ENCODE peak calls at places on chromosome 11, in nine cellular contexts. J, S, M, P, O, E, Z, H and Y are unnamed samples.

GRCh38 chr11:134665571-134666268 is 253.7 kb upstream of the B3GAT1 start:
- DNase-seq in M (no peak), J (no peak), S (no peak), P (no peak), H (no peak), O (no peak), E (no peak), Z (no peak), Y (no peak)

GRCh38 chr11:17511571-17511970 is 32.6 kb downstream of the USH1C start:
- DNase-seq in J (no peak), M (no peak), E (no peak), O (no peak), H (no peak), P (no peak), S (no peak), Z (no peak), Y (no peak)

GRCh38 chr11:69497221-69497787 is 15.8 kb downstream of the LINC01488 start:
- DNase-seq in Z (no peak), H (no peak), E (no peak), P (peak; percentile 38), M (no peak), J (peak; percentile 87), S (peak; percentile 97), O (peak; percentile 89), Y (no peak)

GRCh38 chr11:19232910-19233503 is 7.7 kb downstream of the E2F8 start:
- DNase-seq in S (peak; percentile 95), P (peak; percentile 93), M (no peak), E (no peak), H (no peak), J (no peak), O (no peak), Z (no peak), Y (no peak)

GRCh38 chr11:67652965-67653845 is 2.7 kb upstream of the ACY3 start:
- DNase-seq in P (no peak), H (no peak), O (no peak), E (no peak), M (no peak), J (no peak), S (no peak), Z (no peak), Y (no peak)

GRCh38 chr11:35121326-35121865 is 17.6 kb upstream of the CD44 start:
- DNase-seq in M (no peak), E (no peak), Z (no peak), O (no peak), H (no peak), S (no peak), J (no peak), P (no peak), Y (no peak)

GRCh38 chr11:45079943-45080719 is 66.3 kb upstream of the PRDM11 start:
- DNase-seq in E (no peak), H (peak; percentile 46), S (no peak), Z (peak; percentile 68), J (no peak), P (no peak), M (peak; percentile 64), O (no peak), Y (peak; percentile 53)

GRCh38 chr11:126824035-126824607 is 176.4 kb downstream of the KIRREL3 start:
- DNase-seq in E (no peak), M (no peak), S (no peak), O (no peak), J (no peak), Z (no peak), P (no peak), H (no peak), Y (no peak)

GRCh38 chr11:1352696-1353382 is 36.9 kb upstream of the BRSK2 start:
- DNase-seq in E (no peak), O (no peak), S (no peak), M (no peak), Z (no peak), P (no peak), H (no peak), J (no peak), Y (no peak)

GRCh38 chr11:66337103-66337899 is 1.1 kb upstream of the RIN1 start:
- DNase-seq in E (no peak), H (no peak), M (peak; percentile 28), O (no peak), S (no peak), Z (no peak), J (no peak), P (no peak), Y (no peak)

GRCh38 chr11:115665958-115666357 is 161.7 kb upstream of the CADM1 start:
- DNase-seq in Z (no peak), M (no peak), S (no peak), P (no peak), J (no peak), O (no peak), E (no peak), H (no peak), Y (no peak)

GRCh38 chr11:6206456-6207180 is 1.3 kb downstream of the C11orf42 start:
- DNase-seq in Z (no peak), O (no peak), E (no peak), P (no peak), H (no peak), S (no peak), M (no peak), J (no peak), Y (no peak)

GRCh38 chr11:10255388-10256125 is 38.5 kb downstream of the SBF2 start:
- DNase-seq in O (no peak), Z (no peak), M (no peak), P (no peak), S (no peak), E (no peak), J (no peak), H (no peak), Y (no peak)

GRCh38 chr11:77345621-77346020 is 44.1 kb upstream of the GDPD4 start:
- DNase-seq in M (no peak), H (no peak), Z (no peak), S (peak; percentile 43), O (no peak), J (no peak), E (no peak), P (no peak), Y (no peak)

GRCh38 chr11:93541884-93542752 is 1.1 kb downstream of the SMCO4 start:
- DNase-seq in P (peak; percentile 57), J (peak; percentile 40), H (peak; percentile 21), S (peak; percentile 54), Z (no peak), M (peak; percentile 44), O (peak; percentile 45), E (peak; percentile 19), Y (peak; percentile 33)

GRCh38 chr11:28697920-28698827 is 590.0 kb downstream of the METTL15 start:
- DNase-seq in Z (peak; percentile 20), O (peak; percentile 38), P (no peak), M (peak; percentile 22), E (no peak), S (peak; percentile 77), H (no peak), J (peak; percentile 28), Y (no peak)

GRCh38 chr11:66727282-66727882 is 1.6 kb downstream of the SPTBN2 start:
- DNase-seq in P (no peak), E (no peak), M (peak; percentile 58), Z (peak; percentile 75), H (peak; percentile 20), O (no peak), S (no peak), J (peak; percentile 39), Y (no peak)

GRCh38 chr11:116694815-116695590 is 77.8 kb downstream of the BUD13 start:
- DNase-seq in J (no peak), S (no peak), M (no peak), Z (no peak), O (no peak), H (no peak), P (peak; percentile 51), E (no peak), Y (no peak)

GRCh38 chr11:26621147-26621546 is 49.1 kb upstream of the MUC15 start:
- DNase-seq in Z (no peak), P (peak; percentile 98), O (no peak), J (no peak), H (no peak), S (peak; percentile 73), E (no peak), M (no peak), Y (no peak)

GRCh38 chr11:64165482-64165841 is 451 bp downstream of the MACROD1 start:
- DNase-seq in P (no peak), Z (peak; percentile 60), E (peak; percentile 17), M (no peak), O (no peak), J (no peak), S (no peak), H (no peak), Y (peak; percentile 21)

GRCh38 chr11:86919557-86920210 is 35.5 kb downstream of the FZD4 start:
- DNase-seq in J (no peak), S (peak; percentile 89), H (no peak), Z (peak; percentile 80), O (no peak), E (no peak), M (no peak), P (peak; percentile 37), Y (no peak)

GRCh38 chr11:10657308-10658271 is 36.0 kb downstream of the IRAG1 start:
- DNase-seq in O (no peak), P (peak; percentile 42), Z (peak; percentile 7), M (no peak), S (peak; percentile 85), J (no peak), E (no peak), H (peak; percentile 20), Y (no peak)

GRCh38 chr11:69218271-69218682 is 62.5 kb downstream of the SMIM38 start:
- DNase-seq in J (no peak), H (no peak), O (no peak), S (no peak), Z (no peak), M (no peak), P (no peak), E (no peak), Y (no peak)

GRCh38 chr11:63682045-63682915 is 980 bp downstream of the RTN3 start:
- DNase-seq in J (no peak), H (no peak), O (peak; percentile 33), P (peak; percentile 32), E (no peak), Z (peak; percentile 41), M (no peak), S (no peak), Y (no peak)

GRCh38 chr11:60280412-60280811 is at the start of gene MS4A4A:
- DNase-seq in Z (peak; percentile 54), J (no peak), E (no peak), M (no peak), S (no peak), H (peak; percentile 19), P (no peak), O (no peak), Y (no peak)

GRCh38 chr11:117839936-117840813 is 15.6 kb upstream of the FXYD2 start:
- DNase-seq in P (no peak), E (no peak), S (no peak), Z (no peak), M (peak; percentile 20), O (peak; percentile 5), H (no peak), J (no peak), Y (no peak)

GRCh38 chr11:27444801-27445215 is 27.8 kb downstream of the LGR4 start:
- DNase-seq in M (no peak), E (no peak), Z (no peak), P (no peak), O (no peak), J (no peak), S (no peak), H (no peak), Y (no peak)

GRCh38 chr11:125871391-125872137 is 15.9 kb upstream of the HYLS1 start:
- DNase-seq in O (no peak), Z (no peak), M (no peak), S (peak; percentile 69), J (no peak), E (no peak), P (no peak), H (no peak), Y (no peak)

GRCh38 chr11:28910926-28911325 is 802.7 kb downstream of the METTL15 start:
- DNase-seq in Z (no peak), O (no peak), E (no peak), P (no peak), S (peak; percentile 18), M (no peak), H (no peak), J (no peak), Y (no peak)

GRCh38 chr11:102807921-102808320 is 10.0 kb upstream of the MMP1 start:
- DNase-seq in E (no peak), O (no peak), H (no peak), M (no peak), P (no peak), Z (peak; percentile 56), S (no peak), J (no peak), Y (no peak)

GRCh38 chr11:69013009-69013951 is at the start of gene MRGPRF:
- DNase-seq in Z (peak; percentile 40), E (no peak), S (peak; percentile 92), P (peak; percentile 7), O (peak; percentile 92), H (no peak), J (peak; percentile 94), M (no peak), Y (no peak)